ENCODE peak calls at places on chromosomes 16 and 17, in four cellular contexts. One of them, this sample, is unnamed.

GRCh38 chr17:77254961-77255741 is 114.4 kb downstream of the SEC14L1 start:
- DNase-seq in stomach: peak
- DNase-seq in prostate gland: no peak
- DNase-seq in K562: no peak
- DNase-seq in this sample: no peak

GRCh38 chr16:79609861-79610260 is 9.3 kb upstream of the MAF start:
- DNase-seq in stomach: no peak
- DNase-seq in prostate gland: peak
- DNase-seq in K562: no peak
- DNase-seq in this sample: no peak

GRCh38 chr17:55709984-55710383 is 12.7 kb downstream of the TMEM100 start:
- DNase-seq in stomach: no peak
- DNase-seq in prostate gland: no peak
- DNase-seq in K562: no peak
- DNase-seq in this sample: no peak

GRCh38 chr16:15606521-15607220 is 36.3 kb downstream of the MARF1 start:
- DNase-seq in stomach: no peak
- DNase-seq in prostate gland: peak
- DNase-seq in K562: no peak
- DNase-seq in this sample: no peak

GRCh38 chr16:48517493-48517892 is 92.5 kb downstream of the N4BP1 start:
- DNase-seq in stomach: no peak
- DNase-seq in prostate gland: no peak
- DNase-seq in K562: no peak
- DNase-seq in this sample: no peak

GRCh38 chr17:78442648-78443128 is 64.2 kb downstream of the PGS1 start:
- DNase-seq in stomach: peak
- DNase-seq in prostate gland: no peak
- DNase-seq in K562: no peak
- DNase-seq in this sample: no peak

GRCh38 chr16:84616515-84616914 is 1.4 kb downstream of the COTL1 start:
- DNase-seq in stomach: no peak
- DNase-seq in prostate gland: no peak
- DNase-seq in K562: no peak
- DNase-seq in this sample: no peak

GRCh38 chr16:20774703-20775362 is 11.0 kb downstream of the ACSM3 start:
- DNase-seq in stomach: peak
- DNase-seq in prostate gland: peak
- DNase-seq in K562: peak
- DNase-seq in this sample: no peak

GRCh38 chr17:83151442-83152220 is 72.2 kb downstream of the METRNL start:
- DNase-seq in stomach: no peak
- DNase-seq in prostate gland: no peak
- DNase-seq in K562: peak
- DNase-seq in this sample: no peak

GRCh38 chr16:5971924-5972323 is 874.3 kb upstream of the EEF2KMT start:
- DNase-seq in stomach: no peak
- DNase-seq in prostate gland: no peak
- DNase-seq in K562: no peak
- DNase-seq in this sample: no peak

GRCh38 chr17:35390663-35391062 is 17.2 kb upstream of the SLFN11 start:
- DNase-seq in stomach: no peak
- DNase-seq in prostate gland: no peak
- DNase-seq in K562: no peak
- DNase-seq in this sample: no peak

GRCh38 chr16:17211797-17212196 is 259.0 kb downstream of the XYLT1 start:
- DNase-seq in stomach: no peak
- DNase-seq in prostate gland: no peak
- DNase-seq in K562: peak
- DNase-seq in this sample: no peak

GRCh38 chr16:75415169-75415908 is 18.0 kb downstream of the CFDP1 start:
- DNase-seq in stomach: no peak
- DNase-seq in prostate gland: no peak
- DNase-seq in K562: no peak
- DNase-seq in this sample: no peak

GRCh38 chr16:3948378-3948995 is 68.0 kb upstream of the CREBBP start:
- DNase-seq in stomach: no peak
- DNase-seq in prostate gland: no peak
- DNase-seq in K562: no peak
- DNase-seq in this sample: no peak

GRCh38 chr16:66486773-66487579 is 59.9 kb downstream of the BEAN1 start:
- DNase-seq in stomach: peak
- DNase-seq in prostate gland: no peak
- DNase-seq in K562: no peak
- DNase-seq in this sample: no peak

GRCh38 chr17:40452074-40452787 is 9.0 kb downstream of the IGFBP4 start:
- DNase-seq in stomach: no peak
- DNase-seq in prostate gland: no peak
- DNase-seq in K562: no peak
- DNase-seq in this sample: no peak

GRCh38 chr17:34423978-34424813 is 61.2 kb upstream of the CCL1 start:
- DNase-seq in stomach: no peak
- DNase-seq in prostate gland: no peak
- DNase-seq in K562: no peak
- DNase-seq in this sample: no peak

GRCh38 chr16:46736695-46737094 is 11.4 kb downstream of the MYLK3 start:
- DNase-seq in stomach: no peak
- DNase-seq in prostate gland: no peak
- DNase-seq in K562: no peak
- DNase-seq in this sample: no peak

GRCh38 chr16:66263973-66264310 is 102.5 kb upstream of the CDH5 start:
- DNase-seq in stomach: no peak
- DNase-seq in prostate gland: no peak
- DNase-seq in K562: no peak
- DNase-seq in this sample: no peak

GRCh38 chr17:2964370-2964769 is 99.0 kb downstream of the OR1D5 start:
- DNase-seq in stomach: no peak
- DNase-seq in prostate gland: no peak
- DNase-seq in K562: no peak
- DNase-seq in this sample: no peak

DNA sequence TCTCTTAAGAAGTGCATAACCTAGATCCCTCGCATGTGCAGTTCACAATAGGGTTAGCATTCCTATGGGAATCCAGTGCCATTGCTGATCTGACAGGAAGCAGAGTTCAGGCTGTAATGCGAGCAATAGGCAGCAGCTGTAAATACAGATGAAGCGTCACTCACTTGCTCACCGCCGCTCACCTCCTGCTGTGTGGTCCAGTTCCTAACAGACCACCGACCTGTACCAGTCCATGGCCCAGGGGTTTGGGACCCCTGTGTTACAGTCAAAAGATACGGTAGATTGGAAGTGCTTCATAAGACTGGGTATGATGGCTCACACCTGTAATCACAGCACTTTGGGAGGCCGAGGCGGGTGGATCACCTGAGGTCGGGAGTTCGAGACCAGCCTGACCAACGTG is 2.8 kb downstream of the STAT5A start:
- DNase-seq in stomach: no peak
- DNase-seq in prostate gland: no peak
- DNase-seq in K562: no peak
- DNase-seq in this sample: no peak
- H3K27ac ChIP-seq in stomach: no peak
- H3K27ac ChIP-seq in prostate gland: no peak
- H3K27ac ChIP-seq in K562: peak
- H3K27ac ChIP-seq in this sample: no peak

GRCh38 chr17:7352910-7353635 is 1.1 kb downstream of the KCTD11 start:
- DNase-seq in stomach: no peak
- DNase-seq in prostate gland: no peak
- DNase-seq in K562: no peak
- DNase-seq in this sample: no peak

GRCh38 chr17:7352559-7352889 is 562 bp downstream of the KCTD11 start:
- DNase-seq in stomach: no peak
- DNase-seq in prostate gland: no peak
- DNase-seq in K562: no peak
- DNase-seq in this sample: no peak

GRCh38 chr17:7354262-7354781 is 634 bp upstream of the TMEM95 start:
- DNase-seq in stomach: no peak
- DNase-seq in prostate gland: no peak
- DNase-seq in K562: no peak
- DNase-seq in this sample: no peak

GRCh38 chr17:7355053-7355452 is at the start of gene TMEM95:
- DNase-seq in stomach: no peak
- DNase-seq in prostate gland: no peak
- DNase-seq in K562: no peak
- DNase-seq in this sample: no peak

GRCh38 chr17:7351665-7352558 is at the start of gene KCTD11:
- DNase-seq in stomach: peak
- DNase-seq in prostate gland: peak
- DNase-seq in K562: peak
- DNase-seq in this sample: no peak
- TF ChIP-seq POLR2AphosphoS5 in stomach: peak
- TF ChIP-seq POLR2AphosphoS5 in prostate gland: peak
- TF ChIP-seq POLR2AphosphoS5 in K562: no peak
- TF ChIP-seq POLR2AphosphoS5 in this sample: no peak

DNA sequence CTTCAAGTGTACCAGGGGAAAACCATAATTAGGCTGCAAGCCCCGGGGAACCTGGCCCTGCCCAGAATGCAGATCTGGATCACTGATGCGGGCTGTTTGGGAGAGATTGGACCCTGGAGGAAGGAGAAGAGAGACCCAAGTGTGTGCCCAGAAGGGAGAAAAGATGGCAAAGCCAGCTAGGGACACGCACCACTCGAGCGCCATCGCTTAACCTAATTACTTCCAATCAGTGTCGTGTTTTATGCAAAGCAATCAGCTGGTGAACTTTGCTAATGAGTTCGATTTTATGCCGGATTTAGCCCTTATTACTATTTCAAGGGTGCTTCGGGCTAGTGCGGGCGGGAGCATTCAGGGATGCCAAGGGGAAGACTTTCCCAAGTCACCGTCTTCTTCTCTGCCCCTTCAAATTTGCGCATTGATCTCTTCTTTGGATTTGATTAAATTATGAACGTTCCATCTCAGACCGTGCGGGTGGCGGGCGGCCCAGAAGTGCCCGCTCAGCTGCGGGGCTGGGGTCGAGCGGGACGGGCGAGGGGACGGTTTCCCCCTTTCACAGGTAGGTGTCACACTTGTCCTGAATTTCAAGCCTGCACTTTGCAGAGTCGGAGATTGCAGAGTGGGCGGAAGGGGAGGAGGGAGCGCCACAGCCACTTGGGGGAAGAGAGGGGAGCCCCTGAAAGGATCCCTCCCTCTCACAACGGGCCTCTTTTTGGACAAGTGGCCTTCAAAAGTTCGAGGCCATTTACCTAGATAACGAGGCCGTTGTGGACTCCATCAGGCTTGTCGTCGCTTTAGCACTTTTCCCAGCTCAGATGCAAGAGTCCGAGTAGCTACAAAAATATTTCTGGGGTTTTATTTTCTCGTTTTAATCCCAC is 4.1 kb downstream of the IRX5 start:
- DNase-seq in stomach: no peak
- DNase-seq in prostate gland: peak
- DNase-seq in K562: no peak
- DNase-seq in this sample: no peak
- H3K27ac ChIP-seq in stomach: no peak
- H3K27ac ChIP-seq in prostate gland: peak
- H3K27ac ChIP-seq in K562: no peak
- H3K27ac ChIP-seq in this sample: no peak

DNA sequence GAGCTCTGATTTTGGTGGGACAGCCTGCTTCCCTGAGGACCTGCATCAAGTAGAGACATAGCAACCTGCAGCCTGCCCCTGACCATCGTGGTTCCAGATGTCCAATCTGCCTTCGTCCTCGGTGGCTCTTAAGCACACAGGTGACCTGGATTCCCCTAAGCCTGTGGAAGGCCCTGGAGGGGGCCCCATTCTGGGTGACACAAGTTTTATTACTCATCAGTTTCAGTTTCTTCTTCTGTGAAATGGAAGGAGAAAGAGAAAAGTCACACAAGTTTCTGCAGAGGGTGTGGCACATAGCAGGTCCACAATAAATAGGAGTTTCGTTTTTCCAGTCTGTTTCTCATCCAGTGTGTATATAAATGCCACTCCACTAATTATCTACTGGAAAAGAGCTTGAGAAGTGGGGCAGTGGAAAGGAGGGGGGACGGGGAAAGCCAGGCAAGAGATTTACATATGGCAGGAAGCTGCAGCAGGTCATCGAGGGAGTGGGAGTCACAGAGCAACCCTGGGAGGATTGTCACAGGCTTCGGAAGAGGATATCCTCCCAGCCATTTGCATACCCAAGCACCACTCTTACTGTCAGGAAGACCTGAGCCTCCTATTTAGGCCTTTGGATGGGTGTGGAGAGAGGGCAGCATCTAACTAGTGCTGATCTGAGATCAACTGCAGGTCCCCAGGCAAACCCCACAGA is 10.0 kb upstream of the NOS2 start:
- DNase-seq in stomach: no peak
- DNase-seq in prostate gland: no peak
- DNase-seq in K562: no peak
- DNase-seq in this sample: no peak
- TF ChIP-seq POLR2AphosphoS5 in stomach: no peak
- TF ChIP-seq POLR2AphosphoS5 in prostate gland: no peak
- TF ChIP-seq POLR2AphosphoS5 in K562: no peak
- TF ChIP-seq POLR2AphosphoS5 in this sample: no peak

DNA sequence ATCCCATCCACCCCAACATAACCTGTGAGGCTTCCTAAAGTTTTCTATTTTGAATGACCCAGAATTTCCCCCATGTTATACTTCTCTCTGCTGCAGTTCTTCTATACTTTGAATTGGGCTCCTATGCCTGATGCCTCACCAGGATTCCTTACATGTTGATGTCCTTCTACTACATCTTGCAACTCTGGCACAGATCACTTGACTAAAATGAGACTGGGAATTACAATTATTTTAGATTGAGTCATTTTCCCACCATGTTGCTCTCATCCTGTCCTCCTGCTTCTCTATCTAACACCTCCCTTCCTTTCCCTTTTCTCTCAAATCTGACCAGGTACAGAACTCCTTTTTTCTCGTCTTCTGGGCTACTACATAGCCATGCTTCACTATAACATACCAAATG is 314.0 kb upstream of the KCNJ16 start:
- DNase-seq in stomach: no peak
- DNase-seq in prostate gland: no peak
- DNase-seq in K562: no peak
- DNase-seq in this sample: no peak
- H3K27ac ChIP-seq in stomach: no peak
- H3K27ac ChIP-seq in prostate gland: no peak
- H3K27ac ChIP-seq in K562: no peak
- H3K27ac ChIP-seq in this sample: no peak

GRCh38 chr16:2386990-2387389 is 42.3 kb upstream of the CCNF start:
- DNase-seq in stomach: no peak
- DNase-seq in prostate gland: no peak
- DNase-seq in K562: no peak
- DNase-seq in this sample: no peak

GRCh38 chr16:2385441-2385840 is 43.8 kb upstream of the CCNF start:
- DNase-seq in stomach: no peak
- DNase-seq in prostate gland: no peak
- DNase-seq in K562: no peak
- DNase-seq in this sample: no peak

GRCh38 chr16:2388139-2388874 is 40.9 kb upstream of the CCNF start:
- DNase-seq in stomach: no peak
- DNase-seq in prostate gland: no peak
- DNase-seq in K562: no peak
- DNase-seq in this sample: no peak

GRCh38 chr16:2388875-2389433 is 40.3 kb upstream of the CCNF start:
- DNase-seq in stomach: peak
- DNase-seq in prostate gland: peak
- DNase-seq in K562: no peak
- DNase-seq in this sample: no peak
- TF ChIP-seq POLR2AphosphoS5 in stomach: no peak
- TF ChIP-seq POLR2AphosphoS5 in prostate gland: peak
- TF ChIP-seq POLR2AphosphoS5 in K562: no peak
- TF ChIP-seq POLR2AphosphoS5 in this sample: no peak

This sample was measured in SK-N-MC.